ENCODE peak calls at places on chromosomes 3 and 15, in eight cellular contexts. L is fibroblast of mammary gland; N is H1; X is HuH-7.5; V is stomach; Y is non-pigmented ciliary epithelial cell; U is activated naive CD4-positive, alpha-beta T cell; F is B cell. I is an unnamed sample.

GRCh38 chr3:140933109-140933508 is 8.5 kb upstream of the SLC25A36 start:
- DNase-seq in L (no peak), N (no peak), X (no peak), V (no peak), Y (no peak), U (no peak), F (no peak), I (no peak)

GRCh38 chr3:105997466-105997799 is 128.6 kb upstream of the CBLB start:
- DNase-seq in L (no peak), N (no peak), X (no peak), V (no peak), Y (no peak), U (no peak), F (no peak), I (no peak)

GRCh38 chr3:43155464-43156121 is 49.7 kb upstream of the POMGNT2 start:
- DNase-seq in L (peak), N (peak), X (peak), V (peak), Y (peak), U (no peak), F (no peak), I (peak)

GRCh38 chr3:126522363-126522788 is 1.6 kb upstream of the CHST13 start:
- DNase-seq in L (peak), N (peak), X (peak), V (peak), Y (no peak), U (peak), F (peak), I (peak)

GRCh38 chr15:78873796-78874761 is 1.4 kb downstream of the MORF4L1 start:
- DNase-seq in L (peak), N (no peak), X (no peak), V (no peak), Y (no peak), U (peak), F (peak), I (no peak)

GRCh38 chr15:81027200-81027599 is 26.5 kb downstream of the TLNRD1 start:
- DNase-seq in L (no peak), N (no peak), X (no peak), V (no peak), Y (no peak), U (no peak), F (no peak), I (no peak)

GRCh38 chr3:65914740-65915366 is 123.9 kb downstream of the MAGI1 start:
- DNase-seq in L (peak), N (no peak), X (no peak), V (no peak), Y (no peak), U (no peak), F (no peak), I (no peak)

GRCh38 chr3:179450901-179451334 is 352 bp downstream of the GNB4 start:
- DNase-seq in L (peak), N (no peak), X (no peak), V (no peak), Y (no peak), U (no peak), F (no peak), I (no peak)

GRCh38 chr15:48703544-48703943 is 58.0 kb upstream of the FBN1 start:
- DNase-seq in L (peak), N (no peak), X (no peak), V (no peak), Y (no peak), U (no peak), F (no peak), I (peak)

GRCh38 chr15:37903932-37904493 is 30.4 kb upstream of the TMCO5A start:
- DNase-seq in L (no peak), N (no peak), X (no peak), V (no peak), Y (no peak), U (no peak), F (no peak), I (no peak)

GRCh38 chr3:47803478-47804025 is 614 bp downstream of the DHX30 start:
- DNase-seq in L (no peak), N (no peak), X (no peak), V (no peak), Y (no peak), U (no peak), F (no peak), I (no peak)

GRCh38 chr3:141063831-141064230 is 12.7 kb downstream of the SPSB4 start:
- DNase-seq in L (no peak), N (peak), X (no peak), V (no peak), Y (no peak), U (no peak), F (no peak), I (no peak)

GRCh38 chr3:180855364-180855763 is 57.1 kb upstream of the FXR1 start:
- DNase-seq in L (peak), N (peak), X (no peak), V (no peak), Y (no peak), U (no peak), F (no peak), I (peak)

GRCh38 chr15:73284073-73284472 is 84.7 kb downstream of the HCN4 start:
- DNase-seq in L (peak), N (no peak), X (no peak), V (no peak), Y (peak), U (no peak), F (no peak), I (peak)

GRCh38 chr15:31752905-31753304 is 277.4 kb upstream of the CHRNA7 start:
- DNase-seq in L (peak), N (no peak), X (no peak), V (no peak), Y (no peak), U (no peak), F (no peak), I (no peak)

I was measured in fibroblast of the aortic adventitia.